ENCODE peak calls at places on chromosomes 3 and 15, in five cellular contexts. One of them, this sample, is unnamed.

GRCh38 chr3:63478962-63479660 is 173.4 kb upstream of the SNTN start:
- DNase-seq in transverse colon: no peak
- DNase-seq in adrenal gland: peak; percentile 22
- DNase-seq in HCT116: no peak
- DNase-seq in ovary: peak; percentile 19
- DNase-seq in this sample: no peak

GRCh38 chr3:189277711-189278110 is 105.9 kb downstream of the TPRG1 start:
- DNase-seq in transverse colon: no peak
- DNase-seq in adrenal gland: no peak
- DNase-seq in HCT116: no peak
- DNase-seq in ovary: no peak
- DNase-seq in this sample: no peak

GRCh38 chr15:74723754-74724334 is 1.5 kb downstream of the CYP1A1 start:
- DNase-seq in transverse colon: no peak
- DNase-seq in adrenal gland: peak; percentile 16
- DNase-seq in HCT116: peak; percentile 77
- DNase-seq in ovary: no peak
- DNase-seq in this sample: no peak

GRCh38 chr3:25176999-25177398 is 251.1 kb upstream of the RARB start:
- DNase-seq in transverse colon: no peak
- DNase-seq in adrenal gland: no peak
- DNase-seq in HCT116: no peak
- DNase-seq in ovary: no peak
- DNase-seq in this sample: no peak

GRCh38 chr3:89315750-89316149 is 208.3 kb downstream of the EPHA3 start:
- DNase-seq in transverse colon: no peak
- DNase-seq in adrenal gland: no peak
- DNase-seq in HCT116: no peak
- DNase-seq in ovary: no peak
- DNase-seq in this sample: no peak

GRCh38 chr3:150081084-150081483 is 110.4 kb upstream of the PFN2 start:
- DNase-seq in transverse colon: no peak
- DNase-seq in adrenal gland: no peak
- DNase-seq in HCT116: no peak
- DNase-seq in ovary: no peak
- DNase-seq in this sample: no peak

GRCh38 chr15:38398134-38398533 is 55.8 kb upstream of the FAM98B start:
- DNase-seq in transverse colon: peak; percentile 15
- DNase-seq in adrenal gland: peak; percentile 25
- DNase-seq in HCT116: peak; percentile 15
- DNase-seq in ovary: peak; percentile 29
- DNase-seq in this sample: no peak

GRCh38 chr3:40842714-40843113 is 318.0 kb downstream of the ZNF621 start:
- DNase-seq in transverse colon: no peak
- DNase-seq in adrenal gland: no peak
- DNase-seq in HCT116: no peak
- DNase-seq in ovary: no peak
- DNase-seq in this sample: no peak

GRCh38 chr3:61723038-61723437 is 161.7 kb downstream of the PTPRG start:
- DNase-seq in transverse colon: no peak
- DNase-seq in adrenal gland: no peak
- DNase-seq in HCT116: no peak
- DNase-seq in ovary: no peak
- DNase-seq in this sample: no peak

GRCh38 chr3:15164356-15164755 is 41.7 kb upstream of the CAPN7 start:
- DNase-seq in transverse colon: no peak
- DNase-seq in adrenal gland: no peak
- DNase-seq in HCT116: no peak
- DNase-seq in ovary: no peak
- DNase-seq in this sample: no peak

GRCh38 chr3:73625124-73625665 is 454 bp upstream of the PDZRN3 start:
- DNase-seq in transverse colon: no peak
- DNase-seq in adrenal gland: peak; percentile 43
- DNase-seq in HCT116: no peak
- DNase-seq in ovary: peak; percentile 58
- DNase-seq in this sample: no peak

GRCh38 chr3:133503409-133503808 is 70.1 kb upstream of the CDV3 start:
- DNase-seq in transverse colon: no peak
- DNase-seq in adrenal gland: no peak
- DNase-seq in HCT116: no peak
- DNase-seq in ovary: no peak
- DNase-seq in this sample: no peak

GRCh38 chr3:13241621-13242363 is 168.6 kb upstream of the IQSEC1 start:
- DNase-seq in transverse colon: no peak
- DNase-seq in adrenal gland: no peak
- DNase-seq in HCT116: no peak
- DNase-seq in ovary: no peak
- DNase-seq in this sample: no peak

GRCh38 chr3:39106281-39107055 is 959 bp downstream of the GORASP1 start:
- DNase-seq in transverse colon: no peak
- DNase-seq in adrenal gland: no peak
- DNase-seq in HCT116: no peak
- DNase-seq in ovary: peak; percentile 37
- DNase-seq in this sample: peak; percentile 81

GRCh38 chr3:29436612-29437313 is 155.9 kb downstream of the RBMS3 start:
- DNase-seq in transverse colon: no peak
- DNase-seq in adrenal gland: no peak
- DNase-seq in HCT116: no peak
- DNase-seq in ovary: no peak
- DNase-seq in this sample: no peak

GRCh38 chr3:16667633-16668032 is 62.4 kb upstream of the DAZL start:
- DNase-seq in transverse colon: no peak
- DNase-seq in adrenal gland: no peak
- DNase-seq in HCT116: no peak
- DNase-seq in ovary: no peak
- DNase-seq in this sample: no peak

GRCh38 chr15:47586653-47587224 is 130.6 kb upstream of the SEMA6D start:
- DNase-seq in transverse colon: peak; percentile 71
- DNase-seq in adrenal gland: no peak
- DNase-seq in HCT116: no peak
- DNase-seq in ovary: no peak
- DNase-seq in this sample: no peak

GRCh38 chr15:38254065-38254883 is 1.6 kb downstream of the SPRED1 start:
- DNase-seq in transverse colon: peak; percentile 62
- DNase-seq in adrenal gland: peak; percentile 47
- DNase-seq in HCT116: peak; percentile 51
- DNase-seq in ovary: peak; percentile 47
- DNase-seq in this sample: no peak

GRCh38 chr3:78668302-78668701 is 1099.5 kb downstream of the ROBO1 start:
- DNase-seq in transverse colon: no peak
- DNase-seq in adrenal gland: no peak
- DNase-seq in HCT116: no peak
- DNase-seq in ovary: no peak
- DNase-seq in this sample: no peak

GRCh38 chr15:44231842-44232241 is 36.8 kb upstream of the FRMD5 start:
- DNase-seq in transverse colon: no peak
- DNase-seq in adrenal gland: no peak
- DNase-seq in HCT116: no peak
- DNase-seq in ovary: no peak
- DNase-seq in this sample: no peak

GRCh38 chr15:23860846-23861245 is 173.7 kb upstream of the NDN start:
- DNase-seq in transverse colon: no peak
- DNase-seq in adrenal gland: no peak
- DNase-seq in HCT116: no peak
- DNase-seq in ovary: no peak
- DNase-seq in this sample: no peak

GRCh38 chr3:37861540-37862051 is at the start of gene CTDSPL:
- DNase-seq in transverse colon: peak; percentile 54
- DNase-seq in adrenal gland: peak; percentile 61
- DNase-seq in HCT116: no peak
- DNase-seq in ovary: peak; percentile 56
- DNase-seq in this sample: peak; percentile 39

GRCh38 chr3:71103430-71103881 is 480.1 kb downstream of the FOXP1 start:
- DNase-seq in transverse colon: peak; percentile 47
- DNase-seq in adrenal gland: peak; percentile 33
- DNase-seq in HCT116: no peak
- DNase-seq in ovary: peak; percentile 39
- DNase-seq in this sample: peak; percentile 40

GRCh38 chr15:69253156-69253555 is 45.6 kb upstream of the PAQR5 start:
- DNase-seq in transverse colon: no peak
- DNase-seq in adrenal gland: peak; percentile 18
- DNase-seq in HCT116: peak; percentile 43
- DNase-seq in ovary: no peak
- DNase-seq in this sample: no peak

GRCh38 chr3:191424871-191425270 is 36.1 kb upstream of the PYDC2 start:
- DNase-seq in transverse colon: no peak
- DNase-seq in adrenal gland: no peak
- DNase-seq in HCT116: no peak
- DNase-seq in ovary: no peak
- DNase-seq in this sample: no peak

GRCh38 chr15:57522148-57522547 is 69.6 kb upstream of the MYZAP start:
- DNase-seq in transverse colon: no peak
- DNase-seq in adrenal gland: no peak
- DNase-seq in HCT116: no peak
- DNase-seq in ovary: no peak
- DNase-seq in this sample: no peak

GRCh38 chr15:45573961-45574629 is 13.1 kb upstream of the BLOC1S6 start:
- DNase-seq in transverse colon: peak; percentile 19
- DNase-seq in adrenal gland: no peak
- DNase-seq in HCT116: peak; percentile 53
- DNase-seq in ovary: no peak
- DNase-seq in this sample: no peak

GRCh38 chr15:26967719-26968269 is 3.2 kb upstream of the GABRG3 start:
- DNase-seq in transverse colon: no peak
- DNase-seq in adrenal gland: no peak
- DNase-seq in HCT116: no peak
- DNase-seq in ovary: no peak
- DNase-seq in this sample: no peak

GRCh38 chr15:80567721-80568157 is 127.4 kb upstream of the ABHD17C start:
- DNase-seq in transverse colon: peak; percentile 54
- DNase-seq in adrenal gland: peak; percentile 65
- DNase-seq in HCT116: peak; percentile 72
- DNase-seq in ovary: peak; percentile 65
- DNase-seq in this sample: peak; percentile 55

GRCh38 chr3:71421820-71422566 is 161.5 kb downstream of the FOXP1 start:
- DNase-seq in transverse colon: no peak
- DNase-seq in adrenal gland: no peak
- DNase-seq in HCT116: no peak
- DNase-seq in ovary: no peak
- DNase-seq in this sample: no peak

GRCh38 chr15:31481157-31481556 is 154.5 kb downstream of the KLF13 start:
- DNase-seq in transverse colon: peak; percentile 4
- DNase-seq in adrenal gland: no peak
- DNase-seq in HCT116: no peak
- DNase-seq in ovary: no peak
- DNase-seq in this sample: no peak

GRCh38 chr3:2392981-2393380 is 294.3 kb downstream of the CNTN4 start:
- DNase-seq in transverse colon: no peak
- DNase-seq in adrenal gland: no peak
- DNase-seq in HCT116: no peak
- DNase-seq in ovary: no peak
- DNase-seq in this sample: no peak

GRCh38 chr3:47070770-47071169 is 91.3 kb downstream of the NBEAL2 start:
- DNase-seq in transverse colon: no peak
- DNase-seq in adrenal gland: no peak
- DNase-seq in HCT116: no peak
- DNase-seq in ovary: no peak
- DNase-seq in this sample: no peak
- TF ChIP-seq POLR2A in transverse colon: no peak
- TF ChIP-seq POLR2A in adrenal gland: no peak
- TF ChIP-seq POLR2A in HCT116: no peak
- TF ChIP-seq POLR2A in ovary: no peak
- TF ChIP-seq POLR2A in this sample: no peak

DNA sequence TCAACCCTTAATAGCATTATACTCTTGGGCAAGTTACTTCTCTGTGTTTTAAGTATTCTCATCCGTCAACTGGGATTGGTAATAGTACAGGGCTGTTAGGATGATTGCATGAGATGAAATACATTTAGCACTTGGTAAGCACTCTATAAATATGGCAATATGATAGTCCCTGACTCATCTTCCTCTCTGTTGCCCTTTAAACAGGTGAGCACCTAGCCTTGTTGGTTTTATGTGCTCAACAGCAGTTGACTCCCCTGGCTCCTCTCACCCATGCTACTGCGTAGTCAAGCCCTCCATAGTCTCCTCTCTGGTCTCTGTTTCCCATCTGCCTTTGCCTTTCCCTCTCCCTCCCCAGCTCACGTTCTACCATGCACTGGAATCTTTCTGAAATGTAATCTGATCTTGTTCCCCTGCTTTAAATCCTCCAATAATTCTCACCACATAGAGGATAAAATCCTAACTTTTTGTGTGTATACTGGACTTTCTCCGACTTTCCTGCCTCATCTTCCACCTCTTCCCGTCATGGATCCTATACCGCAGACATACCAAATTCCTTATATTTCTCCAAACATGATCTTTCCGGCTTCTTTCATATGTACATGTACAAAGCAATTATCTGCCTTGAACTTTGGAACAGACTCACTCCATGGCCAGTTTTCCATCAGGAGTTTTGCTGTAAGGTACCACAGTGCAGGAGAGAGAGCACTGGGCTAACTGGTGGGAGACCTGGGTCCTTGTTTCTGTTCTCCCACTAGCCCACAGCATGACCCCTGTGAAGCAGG is 42.3 kb downstream of the FSD2 start:
- DNase-seq in transverse colon: no peak
- DNase-seq in adrenal gland: no peak
- DNase-seq in HCT116: no peak
- DNase-seq in ovary: no peak
- DNase-seq in this sample: no peak
- TF ChIP-seq POLR2A in transverse colon: no peak
- TF ChIP-seq POLR2A in adrenal gland: no peak
- TF ChIP-seq POLR2A in HCT116: no peak
- TF ChIP-seq POLR2A in ovary: no peak
- TF ChIP-seq POLR2A in this sample: no peak

GRCh38 chr15:99125061-99125990 is 20.4 kb downstream of the SYNM start:
- DNase-seq in transverse colon: no peak
- DNase-seq in adrenal gland: no peak
- DNase-seq in HCT116: no peak
- DNase-seq in ovary: no peak
- DNase-seq in this sample: no peak
- TF ChIP-seq POLR2A in transverse colon: no peak
- TF ChIP-seq POLR2A in adrenal gland: no peak
- TF ChIP-seq POLR2A in HCT116: no peak
- TF ChIP-seq POLR2A in ovary: no peak
- TF ChIP-seq POLR2A in this sample: no peak

GRCh38 chr3:171551296-171551695 is 91.1 kb upstream of the TNIK start:
- DNase-seq in transverse colon: no peak
- DNase-seq in adrenal gland: no peak
- DNase-seq in HCT116: no peak
- DNase-seq in ovary: no peak
- DNase-seq in this sample: no peak
- TF ChIP-seq POLR2A in transverse colon: no peak
- TF ChIP-seq POLR2A in adrenal gland: no peak
- TF ChIP-seq POLR2A in HCT116: no peak
- TF ChIP-seq POLR2A in ovary: no peak
- TF ChIP-seq POLR2A in this sample: no peak

GRCh38 chr3:157868881-157869280 is 237.3 kb downstream of the SHOX2 start:
- DNase-seq in transverse colon: no peak
- DNase-seq in adrenal gland: no peak
- DNase-seq in HCT116: no peak
- DNase-seq in ovary: no peak
- DNase-seq in this sample: no peak
- TF ChIP-seq POLR2A in transverse colon: no peak
- TF ChIP-seq POLR2A in adrenal gland: no peak
- TF ChIP-seq POLR2A in HCT116: no peak
- TF ChIP-seq POLR2A in ovary: no peak
- TF ChIP-seq POLR2A in this sample: no peak